ENCODE peak calls at places on chromosome 12, in six cellular contexts. F is C1 segment of cervical spinal cord, G is kidney, O is NCI-H460, A is heart left ventricle, S is tibial artery. K is an unnamed sample.

GRCh38 chr12:2640281-2640680 is 154.5 kb upstream of the FKBP4 start:
- DNase-seq in O (peak; percentile 15), G (peak; percentile 63), A (no peak), S (peak; percentile 77), F (no peak), K (peak; percentile 67)

GRCh38 chr12:110354172-110354780 is 49.2 kb downstream of the ANAPC7 start:
- DNase-seq in S (no peak), G (no peak), A (no peak), F (no peak), O (no peak), K (no peak)

GRCh38 chr12:108618079-108618952 is 15.4 kb downstream of the SELPLG start:
- DNase-seq in A (peak; percentile 74), G (peak; percentile 92), O (peak; percentile 63), F (no peak), S (peak; percentile 82), K (peak; percentile 94)

GRCh38 chr12:64610092-64610659 is at the start of gene RASSF3:
- DNase-seq in S (peak; percentile 86), G (peak; percentile 92), A (peak; percentile 83), F (no peak), O (peak; percentile 67), K (peak; percentile 97)

GRCh38 chr12:49121047-49121696 is 10.0 kb downstream of the TUBA1B start:
- DNase-seq in A (peak; percentile 27), S (no peak), O (peak; percentile 78), G (no peak), F (no peak), K (no peak)

GRCh38 chr12:109539508-109539907 is 33.8 kb downstream of the MMAB start:
- DNase-seq in G (peak; percentile 2), A (no peak), S (no peak), O (no peak), F (no peak), K (no peak)

GRCh38 chr12:82964446-82964845 is 277.7 kb downstream of the TMTC2 start:
- DNase-seq in A (no peak), O (no peak), G (no peak), S (no peak), F (no peak), K (no peak)

GRCh38 chr12:65675141-65675621 is 149.1 kb upstream of the HMGA2 start:
- DNase-seq in A (no peak), F (no peak), O (no peak), S (no peak), G (no peak), K (no peak)

GRCh38 chr12:121202407-121203355 is 7.2 kb upstream of the P2RX4 start:
- DNase-seq in F (no peak), G (no peak), O (no peak), A (no peak), S (no peak), K (no peak)

GRCh38 chr12:2332947-2333346 is 280.2 kb downstream of the CACNA1C start:
- DNase-seq in G (no peak), O (no peak), F (no peak), A (no peak), S (peak; percentile 84), K (no peak)

GRCh38 chr12:83261998-83262397 is 575.3 kb downstream of the TMTC2 start:
- DNase-seq in A (no peak), G (no peak), O (no peak), S (no peak), F (no peak), K (no peak)

GRCh38 chr12:41061189-41061588 is 126.9 kb upstream of the PDZRN4 start:
- DNase-seq in F (no peak), G (no peak), S (no peak), O (no peak), A (no peak), K (no peak)

GRCh38 chr12:67427336-67427735 is 158.2 kb downstream of the CAND1 start:
- DNase-seq in G (no peak), F (no peak), S (no peak), O (no peak), A (no peak), K (no peak)

GRCh38 chr12:24244801-24245200 is 295.3 kb upstream of the SOX5 start:
- DNase-seq in A (no peak), S (no peak), F (no peak), G (no peak), O (no peak), K (no peak)

GRCh38 chr12:23140710-23141109 is 515.7 kb downstream of the ETNK1 start:
- DNase-seq in F (no peak), O (no peak), A (no peak), S (no peak), G (no peak), K (no peak)

GRCh38 chr12:94435511-94435927 is 24.1 kb downstream of the CEP83 start:
- DNase-seq in A (no peak), G (no peak), O (no peak), S (no peak), F (no peak), K (peak; percentile 25)

GRCh38 chr12:90940872-90941499 is 14.0 kb downstream of the CCER1 start:
- DNase-seq in O (peak; percentile 65), F (no peak), A (no peak), S (no peak), G (no peak), K (no peak)

GRCh38 chr12:120136093-120136770 is 19.7 kb upstream of the RAB35 start:
- DNase-seq in O (no peak), S (no peak), G (peak; percentile 55), A (no peak), F (no peak), K (no peak)

GRCh38 chr12:50242751-50243191 is 40.5 kb downstream of the LIMA1 start:
- DNase-seq in O (no peak), S (no peak), F (no peak), A (no peak), G (no peak), K (no peak)